ENCODE peak calls at places on chromosomes 6 and 20, in four cellular contexts. One of them, this sample, is unnamed.

GRCh38 chr20:44632103-44632752 is 19.3 kb downstream of the ADA start:
- DNase-seq in fibroblast of the aortic adventitia: no peak
- DNase-seq in choroid plexus epithelial cell: no peak
- DNase-seq in A673: peak
- DNase-seq in this sample: no peak

GRCh38 chr20:39853050-39853449 is 836.0 kb downstream of the MAFB start:
- DNase-seq in A673: no peak
- DNase-seq in choroid plexus epithelial cell: no peak
- DNase-seq in fibroblast of the aortic adventitia: no peak
- DNase-seq in this sample: no peak

GRCh38 chr6:166775923-166776220 is 148.8 kb upstream of the RPS6KA2 start:
- DNase-seq in fibroblast of the aortic adventitia: no peak
- DNase-seq in choroid plexus epithelial cell: no peak
- DNase-seq in A673: no peak
- DNase-seq in this sample: no peak

GRCh38 chr20:313402-313801 is 11.9 kb upstream of the SOX12 start:
- DNase-seq in A673: no peak
- DNase-seq in fibroblast of the aortic adventitia: no peak
- DNase-seq in choroid plexus epithelial cell: no peak
- DNase-seq in this sample: no peak

GRCh38 chr20:63023836-63024571 is 17.2 kb upstream of the BHLHE23 start:
- DNase-seq in fibroblast of the aortic adventitia: no peak
- DNase-seq in choroid plexus epithelial cell: no peak
- DNase-seq in A673: no peak
- DNase-seq in this sample: no peak

GRCh38 chr20:33993800-33994623 is at the start of gene RALY:
- DNase-seq in fibroblast of the aortic adventitia: peak
- DNase-seq in choroid plexus epithelial cell: peak
- DNase-seq in A673: peak
- DNase-seq in this sample: peak

GRCh38 chr6:35400901-35401311 is 51.2 kb upstream of the FANCE start:
- DNase-seq in choroid plexus epithelial cell: no peak
- DNase-seq in A673: no peak
- DNase-seq in fibroblast of the aortic adventitia: no peak
- DNase-seq in this sample: no peak

GRCh38 chr6:140850438-140850837 is 1282.3 kb upstream of the GJE1 start:
- DNase-seq in A673: no peak
- DNase-seq in fibroblast of the aortic adventitia: peak
- DNase-seq in choroid plexus epithelial cell: peak
- DNase-seq in this sample: peak

GRCh38 chr6:163175301-163175700 is 239.2 kb upstream of the QKI start:
- DNase-seq in A673: no peak
- DNase-seq in choroid plexus epithelial cell: no peak
- DNase-seq in fibroblast of the aortic adventitia: no peak
- DNase-seq in this sample: no peak

GRCh38 chr6:87430499-87430898 is 22.7 kb downstream of the CFAP206 start:
- DNase-seq in A673: no peak
- DNase-seq in fibroblast of the aortic adventitia: no peak
- DNase-seq in choroid plexus epithelial cell: no peak
- DNase-seq in this sample: no peak

GRCh38 chr6:6522709-6523108 is 65.8 kb upstream of the LY86 start:
- DNase-seq in choroid plexus epithelial cell: no peak
- DNase-seq in fibroblast of the aortic adventitia: no peak
- DNase-seq in A673: no peak
- DNase-seq in this sample: no peak

GRCh38 chr6:56245903-56246351 is 1.5 kb downstream of the COL21A1 start:
- DNase-seq in fibroblast of the aortic adventitia: peak
- DNase-seq in A673: peak
- DNase-seq in choroid plexus epithelial cell: peak
- DNase-seq in this sample: peak

GRCh38 chr6:96749891-96750290 is 87.4 kb downstream of the GPR63 start:
- DNase-seq in choroid plexus epithelial cell: no peak
- DNase-seq in fibroblast of the aortic adventitia: no peak
- DNase-seq in A673: no peak
- DNase-seq in this sample: no peak

GRCh38 chr6:2764610-2765165 is 505 bp upstream of the WRNIP1 start:
- DNase-seq in fibroblast of the aortic adventitia: peak
- DNase-seq in choroid plexus epithelial cell: peak
- DNase-seq in A673: peak
- DNase-seq in this sample: peak

GRCh38 chr6:168428863-168429262 is 12.1 kb upstream of the SMOC2 start:
- DNase-seq in choroid plexus epithelial cell: no peak
- DNase-seq in A673: no peak
- DNase-seq in fibroblast of the aortic adventitia: no peak
- DNase-seq in this sample: no peak

GRCh38 chr6:132797975-132798819 is at the start of gene SLC18B1:
- DNase-seq in fibroblast of the aortic adventitia: peak
- DNase-seq in A673: peak
- DNase-seq in choroid plexus epithelial cell: peak
- DNase-seq in this sample: no peak

GRCh38 chr6:107847844-107848802 is 24.0 kb upstream of the SCML4 start:
- DNase-seq in A673: peak
- DNase-seq in choroid plexus epithelial cell: peak
- DNase-seq in fibroblast of the aortic adventitia: peak
- DNase-seq in this sample: peak

GRCh38 chr20:58103961-58104360 is 124.5 kb downstream of the ANKRD60 start:
- DNase-seq in A673: no peak
- DNase-seq in choroid plexus epithelial cell: no peak
- DNase-seq in fibroblast of the aortic adventitia: no peak
- DNase-seq in this sample: no peak

GRCh38 chr6:88013015-88013414 is 34.6 kb upstream of the SPACA1 start:
- DNase-seq in choroid plexus epithelial cell: peak
- DNase-seq in fibroblast of the aortic adventitia: peak
- DNase-seq in A673: no peak
- DNase-seq in this sample: no peak

GRCh38 chr6:53465732-53466131 is 79.2 kb downstream of the GCLC start:
- DNase-seq in fibroblast of the aortic adventitia: no peak
- DNase-seq in A673: no peak
- DNase-seq in choroid plexus epithelial cell: peak
- DNase-seq in this sample: no peak

GRCh38 chr6:110529907-110530306 is 53.5 kb upstream of the SLC22A16 start:
- DNase-seq in fibroblast of the aortic adventitia: peak
- DNase-seq in choroid plexus epithelial cell: peak
- DNase-seq in A673: no peak
- DNase-seq in this sample: peak

DNA sequence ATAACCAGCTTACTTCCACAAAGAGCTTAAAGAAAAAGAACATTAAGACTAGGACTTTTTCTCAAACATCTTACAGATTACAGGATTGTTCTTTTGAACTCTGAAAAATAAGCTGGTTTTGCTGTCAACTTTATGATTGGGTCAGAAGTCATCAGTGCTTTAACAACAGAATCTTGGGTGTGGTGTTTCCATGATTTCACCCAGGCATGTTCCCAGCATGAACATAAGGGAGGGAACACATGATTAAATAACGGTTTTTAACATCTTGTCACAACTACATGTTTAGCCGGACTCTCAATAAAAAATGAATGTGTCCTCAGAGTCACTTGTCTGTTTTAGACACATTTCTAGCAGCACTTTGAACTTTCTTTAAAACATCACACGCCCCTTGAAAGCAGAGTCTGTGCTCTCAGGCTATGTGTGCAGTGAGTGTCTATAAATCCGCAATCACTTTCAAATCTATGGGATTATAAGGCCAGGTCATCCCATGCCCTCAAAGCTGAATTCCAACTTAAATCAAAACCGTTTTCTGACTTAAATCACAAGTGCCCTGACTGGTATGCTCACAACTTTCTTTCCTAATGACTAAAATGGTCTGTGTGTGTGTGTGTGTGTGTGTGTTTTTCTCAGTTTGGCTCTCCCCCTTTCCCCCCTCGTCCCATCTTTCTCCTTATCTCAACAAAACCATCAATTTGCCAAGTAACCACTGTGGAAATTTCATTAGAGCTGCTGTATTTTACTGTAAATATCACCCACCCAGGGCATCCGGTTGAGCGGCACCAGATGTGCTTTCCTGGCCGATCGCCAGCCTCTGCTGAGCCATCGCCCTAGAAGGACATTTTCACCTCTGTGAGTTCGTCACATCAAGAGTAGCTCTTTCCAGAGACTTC is 216.8 kb upstream of the DTNBP1 start:
- DNase-seq in fibroblast of the aortic adventitia: peak
- DNase-seq in choroid plexus epithelial cell: peak
- DNase-seq in A673: peak
- DNase-seq in this sample: peak
- H3K4me3 ChIP-seq in fibroblast of the aortic adventitia: no peak
- H3K4me3 ChIP-seq in choroid plexus epithelial cell: no peak
- H3K4me3 ChIP-seq in A673: no peak
- H3K4me3 ChIP-seq in this sample: no peak

DNA sequence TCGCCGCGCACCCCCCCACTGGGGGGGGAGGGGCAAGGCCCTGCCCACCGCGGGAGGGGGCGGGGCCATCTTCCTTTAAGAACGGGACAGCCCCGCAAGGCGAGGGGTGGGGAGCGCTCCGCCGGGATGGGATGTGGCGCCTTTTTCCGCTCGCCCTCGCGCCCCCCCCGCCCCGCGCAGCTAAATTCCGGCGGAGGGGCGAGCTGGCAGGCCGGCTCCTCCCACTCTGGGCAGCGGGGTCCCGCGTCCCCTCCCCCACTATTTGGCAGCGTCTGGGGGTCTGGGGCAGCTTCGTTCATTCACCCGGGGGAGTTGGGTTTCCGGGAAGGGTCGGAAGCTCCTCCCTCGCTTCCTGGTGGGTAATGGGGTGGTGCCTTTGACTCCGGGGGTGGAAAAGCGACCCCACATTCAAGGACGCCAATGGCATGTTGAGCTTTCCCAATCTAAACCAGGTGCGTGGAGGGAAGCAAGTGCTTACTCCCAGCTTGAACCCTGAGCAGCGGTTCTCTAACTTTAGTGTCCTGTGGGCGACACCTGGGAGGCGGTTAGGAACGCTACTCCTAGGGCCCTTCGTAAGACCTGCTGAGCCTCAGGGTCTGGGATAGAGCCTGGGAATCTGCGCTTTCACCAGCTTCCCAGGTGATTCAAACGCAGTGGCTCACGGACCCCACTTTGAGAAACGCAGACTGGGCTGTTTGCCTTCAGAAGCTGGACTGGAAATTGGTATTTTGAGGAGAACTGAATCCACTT is 927 bp downstream of the ASXL1 start:
- DNase-seq in choroid plexus epithelial cell: peak
- DNase-seq in fibroblast of the aortic adventitia: peak
- DNase-seq in A673: peak
- DNase-seq in this sample: peak
- TF ChIP-seq CTCF in choroid plexus epithelial cell: no peak
- TF ChIP-seq CTCF in fibroblast of the aortic adventitia: no peak
- TF ChIP-seq CTCF in A673: no peak
- TF ChIP-seq CTCF in this sample: no peak

DNA sequence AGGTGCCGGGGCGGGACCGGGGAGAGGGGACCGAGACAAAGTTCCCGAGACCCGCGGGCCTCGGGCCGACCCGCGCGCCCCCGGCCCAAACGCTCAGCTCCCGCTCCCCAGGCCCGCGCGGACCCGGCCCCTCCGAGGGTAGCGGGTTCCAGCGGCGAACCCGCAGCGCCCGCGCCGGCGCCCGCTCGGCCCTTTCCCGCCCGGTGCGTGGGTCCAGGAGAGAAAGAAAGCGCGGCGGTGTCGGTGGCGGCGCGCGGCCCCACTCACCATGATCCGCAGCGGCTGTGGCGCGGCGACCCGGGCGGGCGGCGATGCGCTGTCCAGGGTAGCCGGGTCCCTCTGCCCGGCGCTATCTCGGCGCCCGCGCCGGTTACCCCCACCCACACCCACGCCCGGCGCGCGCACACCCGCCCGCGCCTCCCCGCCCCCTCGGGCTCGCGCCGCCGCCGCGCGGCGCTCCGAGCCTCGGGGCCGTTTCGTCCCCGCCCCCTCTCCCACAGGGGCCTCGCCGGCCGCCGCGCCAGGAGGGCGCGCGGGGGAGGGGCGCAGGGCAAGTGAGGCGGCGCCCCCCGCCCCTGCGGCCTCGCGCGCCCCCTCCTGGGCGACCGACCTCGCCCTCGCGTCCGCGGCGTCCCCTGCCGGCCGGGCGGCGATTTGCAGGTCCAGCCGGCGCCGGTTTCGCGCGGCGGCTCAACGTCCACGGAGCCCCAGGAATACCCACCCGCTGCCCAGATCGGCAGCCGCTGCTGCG is at the start of gene ELOVL2:
- DNase-seq in choroid plexus epithelial cell: peak
- DNase-seq in A673: peak
- DNase-seq in fibroblast of the aortic adventitia: peak
- DNase-seq in this sample: peak
- H3K4me3 ChIP-seq in choroid plexus epithelial cell: peak
- H3K4me3 ChIP-seq in A673: peak
- H3K4me3 ChIP-seq in fibroblast of the aortic adventitia: peak
- H3K4me3 ChIP-seq in this sample: peak

GRCh38 chr20:47597090-47597489 is 95.4 kb downstream of the NCOA3 start:
- DNase-seq in fibroblast of the aortic adventitia: no peak
- DNase-seq in choroid plexus epithelial cell: no peak
- DNase-seq in A673: no peak
- DNase-seq in this sample: no peak
- TF ChIP-seq CTCF in fibroblast of the aortic adventitia: no peak
- TF ChIP-seq CTCF in choroid plexus epithelial cell: no peak
- TF ChIP-seq CTCF in A673: no peak
- TF ChIP-seq CTCF in this sample: no peak

DNA sequence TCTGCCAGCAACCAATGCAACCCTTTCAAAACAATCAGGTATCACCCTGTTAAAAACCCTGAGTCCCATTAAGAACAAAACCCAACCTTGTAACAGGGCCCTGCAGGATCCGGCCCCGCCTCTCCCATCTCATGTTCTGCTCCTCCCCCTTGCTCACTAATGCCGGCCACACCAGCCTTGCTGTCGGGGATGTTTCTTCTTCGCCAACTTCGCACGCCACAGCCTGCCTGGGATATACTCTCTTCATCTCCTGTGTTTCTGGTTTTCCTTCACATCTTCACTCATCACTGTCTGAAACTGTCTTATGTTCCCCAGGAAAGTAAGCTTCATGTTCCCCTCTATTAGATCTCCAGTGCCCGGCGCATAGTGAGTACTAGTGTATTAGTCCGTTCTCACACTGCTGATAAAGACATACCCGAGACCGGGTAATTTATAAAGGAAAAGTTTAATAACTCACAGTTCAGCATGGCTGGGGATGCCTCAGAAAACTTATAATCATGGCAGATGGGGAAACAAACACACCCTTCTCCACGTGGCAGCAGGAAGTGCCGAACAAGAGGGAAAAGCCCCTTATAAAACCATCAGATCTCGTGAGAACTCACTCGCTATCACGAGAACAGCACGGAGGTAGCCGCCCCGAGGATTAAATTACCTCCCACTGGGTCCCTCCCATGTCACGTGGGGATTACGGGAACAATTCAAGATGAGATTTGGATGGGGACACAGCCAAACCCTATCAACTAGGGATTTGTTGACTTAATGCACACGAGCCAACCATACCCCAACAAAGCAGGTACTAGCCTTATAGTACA is 5.1 kb downstream of the TP53RK start:
- DNase-seq in fibroblast of the aortic adventitia: peak
- DNase-seq in choroid plexus epithelial cell: peak
- DNase-seq in A673: peak
- DNase-seq in this sample: peak
- H3K4me3 ChIP-seq in fibroblast of the aortic adventitia: peak
- H3K4me3 ChIP-seq in choroid plexus epithelial cell: peak
- H3K4me3 ChIP-seq in A673: no peak
- H3K4me3 ChIP-seq in this sample: peak

GRCh38 chr20:43032459-43032858 is 157.2 kb downstream of the PTPRT start:
- DNase-seq in choroid plexus epithelial cell: no peak
- DNase-seq in A673: no peak
- DNase-seq in fibroblast of the aortic adventitia: no peak
- DNase-seq in this sample: no peak
- TF ChIP-seq CTCF in choroid plexus epithelial cell: no peak
- TF ChIP-seq CTCF in A673: no peak
- TF ChIP-seq CTCF in fibroblast of the aortic adventitia: no peak
- TF ChIP-seq CTCF in this sample: no peak

GRCh38 chr6:41599015-41599835 is 39.0 kb upstream of the MDFI start:
- DNase-seq in fibroblast of the aortic adventitia: no peak
- DNase-seq in choroid plexus epithelial cell: no peak
- DNase-seq in A673: no peak
- DNase-seq in this sample: no peak
- H3K4me3 ChIP-seq in fibroblast of the aortic adventitia: no peak
- H3K4me3 ChIP-seq in choroid plexus epithelial cell: no peak
- H3K4me3 ChIP-seq in A673: no peak
- H3K4me3 ChIP-seq in this sample: no peak

This sample was measured in AG10803.